ENCODE peak calls at places on chromosomes 5 and 9, in nine cellular contexts. L is GM06990; H is endothelial cell; M is left lung; T is A549; I is sigmoid colon; Y is CD8-positive, alpha-beta T cell; Q is WERI-Rb-1; J is PC-3. B is an unnamed sample.

GRCh38 chr5:91307023-91307422 is 76.1 kb downstream of the ARRDC3 start:
- DNase-seq in L (no peak), I (peak; percentile 90), H (no peak), J (no peak), Q (no peak), M (no peak), T (peak; percentile 32), Y (no peak), B (no peak)

GRCh38 chr9:124438091-124438490 is 12.2 kb upstream of the ADGRD2 start:
- DNase-seq in Y (no peak), Q (no peak), H (no peak), I (peak; percentile 21), M (no peak), J (no peak), L (no peak), T (no peak), B (no peak)

GRCh38 chr9:21995652-21996275 is 1.2 kb downstream of the CDKN2B-AS1 start:
- DNase-seq in T (no peak), Q (peak; percentile 51), H (peak; percentile 64), J (peak; percentile 24), L (peak; percentile 66), M (peak; percentile 91), Y (peak; percentile 51), I (no peak), B (peak; percentile 33)

GRCh38 chr9:109903515-109904138 is 123.6 kb downstream of the PALM2AKAP2 start:
- DNase-seq in J (peak; percentile 78), Y (peak; percentile 50), I (peak; percentile 77), M (no peak), H (peak; percentile 65), L (no peak), T (peak; percentile 81), Q (peak; percentile 80), B (peak; percentile 37)

GRCh38 chr5:68033961-68034581 is 181.5 kb upstream of the PIK3R1 start:
- DNase-seq in Y (no peak), H (no peak), T (no peak), I (no peak), M (no peak), Q (no peak), J (no peak), L (no peak), B (no peak)

GRCh38 chr5:66603164-66603563 is 7.0 kb downstream of the MAST4 start:
- DNase-seq in L (no peak), I (no peak), Y (no peak), M (no peak), J (no peak), H (no peak), T (no peak), Q (no peak), B (no peak)

GRCh38 chr9:88106492-88106891 is 31.8 kb downstream of the SPATA31C2 start:
- DNase-seq in Y (no peak), J (peak; percentile 49), Q (peak; percentile 31), I (no peak), M (no peak), H (peak; percentile 17), L (no peak), T (peak; percentile 47), B (no peak)

GRCh38 chr5:155485344-155485743 is 471.8 kb downstream of the KIF4B start:
- DNase-seq in L (no peak), Q (peak; percentile 82), J (no peak), I (no peak), Y (no peak), M (no peak), T (no peak), H (no peak), B (no peak)

GRCh38 chr9:94918038-94918753 is 191.7 kb downstream of the AOPEP start:
- DNase-seq in Y (no peak), Q (no peak), I (peak; percentile 38), L (peak; percentile 18), M (no peak), H (no peak), J (no peak), T (peak; percentile 69), B (no peak)

GRCh38 chr9:14221119-14221518 is 92.8 kb downstream of the NFIB start:
- DNase-seq in M (no peak), I (no peak), H (no peak), J (peak; percentile 56), T (no peak), Q (no peak), L (no peak), Y (no peak), B (no peak)

GRCh38 chr5:177430146-177430951 is 3.9 kb downstream of the GRK6 start:
- DNase-seq in J (no peak), Y (no peak), M (no peak), I (no peak), H (no peak), T (no peak), L (peak; percentile 69), Q (no peak), B (no peak)

GRCh38 chr9:133715866-133716563 is 22.1 kb downstream of the SARDH start:
- DNase-seq in M (peak; percentile 66), L (no peak), I (peak; percentile 61), H (peak; percentile 38), T (no peak), Y (peak; percentile 66), J (no peak), Q (peak; percentile 73), B (no peak)
- TF ChIP-seq CTCF in M (peak; percentile 17), L (peak; percentile 59), I (no peak), H (no peak), T (peak; percentile 29), Y (peak; percentile 53), J (peak; percentile 51), Q (peak; percentile 82), B (peak; percentile 46)

DNA sequence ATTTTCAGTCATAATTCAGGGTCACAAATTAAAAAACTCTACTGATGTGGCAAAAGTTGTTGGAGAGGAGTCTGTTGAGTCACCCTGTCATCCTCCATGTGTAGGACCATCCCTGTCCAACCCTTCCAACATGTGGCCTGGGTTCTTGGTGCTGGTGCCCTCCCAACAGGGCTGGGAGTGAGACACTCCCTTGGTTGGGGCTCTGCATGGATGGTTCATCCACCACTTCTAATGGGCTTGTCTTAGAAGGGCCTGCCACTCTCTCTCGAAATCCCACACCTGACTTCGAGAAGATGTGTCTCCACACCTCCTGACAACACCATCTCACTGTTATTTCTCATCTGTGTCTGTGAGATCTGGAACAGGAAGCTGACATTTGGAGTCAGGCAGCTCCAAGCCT is 312.2 kb upstream of the IRX4 start:
- DNase-seq in J (no peak), Y (peak; percentile 13), Q (no peak), T (no peak), H (no peak), I (no peak), L (no peak), M (no peak), B (no peak)
- TF ChIP-seq CTCF in J (no peak), Y (no peak), Q (no peak), T (no peak), H (no peak), I (no peak), L (no peak), M (no peak), B (no peak)

GRCh38 chr5:73214921-73215490 is 42.0 kb downstream of the TMEM174 start:
- DNase-seq in H (no peak), I (no peak), J (no peak), L (no peak), M (no peak), Y (no peak), Q (no peak), T (no peak), B (no peak)

GRCh38 chr5:73215891-73216610 is 43.1 kb downstream of the TMEM174 start:
- DNase-seq in M (peak; percentile 92), T (peak; percentile 89), Q (peak; percentile 87), L (peak; percentile 40), J (peak; percentile 77), H (peak; percentile 84), I (peak; percentile 83), Y (peak; percentile 77), B (peak; percentile 76)

GRCh38 chr5:73215525-73215890 is 42.5 kb downstream of the TMEM174 start:
- DNase-seq in L (no peak), M (no peak), Y (no peak), T (no peak), J (no peak), I (no peak), Q (no peak), H (no peak), B (no peak)

GRCh38 chr5:73222173-73222572 is 49.2 kb downstream of the TMEM174 start:
- DNase-seq in H (no peak), Q (no peak), Y (no peak), L (no peak), T (no peak), J (no peak), M (no peak), I (no peak), B (no peak)

DNA sequence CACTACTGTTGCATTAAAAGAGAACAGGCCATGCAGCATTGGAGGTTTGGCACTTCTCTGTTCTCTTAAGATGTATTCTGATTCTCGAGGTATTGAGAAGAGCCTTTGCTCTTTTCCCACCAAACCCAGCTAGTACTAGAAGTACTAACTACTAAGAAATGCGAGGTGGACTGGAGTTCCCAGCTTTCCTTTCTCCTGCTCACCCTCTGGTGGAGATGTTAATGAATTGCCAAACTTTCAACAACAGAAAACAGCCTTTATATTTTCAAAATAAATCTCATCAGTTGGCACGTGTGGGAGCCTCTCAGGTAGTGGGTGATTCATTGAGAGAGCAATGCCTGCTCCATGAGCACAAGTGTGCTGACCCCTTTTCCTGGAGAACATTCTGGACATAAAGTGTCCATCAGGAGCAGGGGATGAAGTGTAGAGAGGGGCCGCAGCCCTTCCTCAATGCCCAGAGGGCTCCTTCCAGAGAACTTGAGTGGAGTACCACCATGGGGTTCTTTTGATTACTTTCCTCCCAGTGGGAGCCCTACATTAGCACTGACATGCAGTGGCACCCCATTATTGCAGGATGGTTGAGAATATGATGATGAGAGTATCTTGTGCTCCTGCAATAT is 45.7 kb downstream of the TMEM174 start:
- DNase-seq in Y (no peak), T (peak; percentile 58), L (no peak), M (no peak), Q (no peak), J (peak; percentile 58), I (no peak), H (no peak), B (no peak)
- TF ChIP-seq CTCF in Y (no peak), T (peak; percentile 47), L (no peak), M (peak; percentile 22), Q (peak; percentile 36), J (peak; percentile 62), I (no peak), H (peak; percentile 52), B (peak; percentile 55)

GRCh38 chr5:132277971-132278964 is 15.9 kb upstream of the SLC22A4 start:
- DNase-seq in J (no peak), Q (no peak), L (no peak), M (no peak), T (no peak), Y (no peak), I (peak; percentile 45), H (no peak), B (no peak)

GRCh38 chr5:132283423-132284043 is 10.7 kb upstream of the SLC22A4 start:
- DNase-seq in T (peak; percentile 57), I (no peak), L (no peak), M (no peak), Y (peak; percentile 36), Q (peak; percentile 41), J (peak; percentile 47), H (no peak), B (no peak)

GRCh38 chr5:132280371-132281240 is 13.6 kb upstream of the SLC22A4 start:
- DNase-seq in Q (no peak), Y (no peak), T (no peak), I (no peak), M (no peak), L (no peak), H (no peak), J (no peak), B (no peak)

GRCh38 chr5:132279801-132280200 is 14.4 kb upstream of the SLC22A4 start:
- DNase-seq in M (no peak), L (no peak), J (no peak), H (no peak), I (no peak), Q (no peak), Y (no peak), T (no peak), B (no peak)

GRCh38 chr5:132281856-132282614 is 12.2 kb upstream of the SLC22A4 start:
- DNase-seq in Q (no peak), J (no peak), M (no peak), T (no peak), Y (peak; percentile 29), L (no peak), H (no peak), I (no peak), B (no peak)
- TF ChIP-seq CTCF in Q (no peak), J (peak; percentile 39), M (no peak), T (no peak), Y (no peak), L (no peak), H (no peak), I (no peak), B (no peak)